ENCODE peak calls at places on chromosomes 12 and 14, in five cellular contexts. P is left ventricle myocardium superior, Z is NCI-H1930, S is mucosa of descending colon, B is DMS153. G is an unnamed sample.

GRCh38 chr12:25352078-25352918 is 101.6 kb upstream of the KRAS start:
- DNase-seq in P (no peak), Z (no peak), S (no peak), B (no peak), G (peak; percentile 90)

GRCh38 chr14:81716953-81717352 is 183.3 kb upstream of the SEL1L start:
- DNase-seq in P (no peak), Z (no peak), S (no peak), B (no peak), G (no peak)

GRCh38 chr14:89899917-89900680 is 54.4 kb downstream of the EFCAB11 start:
- DNase-seq in P (no peak), Z (no peak), S (no peak), B (no peak), G (no peak)

GRCh38 chr12:113241191-113242017 is 20.1 kb downstream of the TPCN1 start:
- DNase-seq in P (no peak), Z (no peak), S (peak; percentile 82), B (peak; percentile 88), G (peak; percentile 94)

GRCh38 chr12:123245678-123246077 is 12.4 kb downstream of the MTRFR start:
- DNase-seq in P (no peak), Z (no peak), S (no peak), B (no peak), G (no peak)

GRCh38 chr12:123982269-123982668 is 9.3 kb downstream of the ZNF664 start:
- DNase-seq in P (no peak), Z (no peak), S (no peak), B (no peak), G (no peak)

GRCh38 chr14:88380405-88380804 is 5.1 kb upstream of the SPATA7 start:
- DNase-seq in P (no peak), Z (no peak), S (no peak), B (peak; percentile 11), G (peak; percentile 2)

GRCh38 chr14:86999076-86999475 is 993.9 kb downstream of the GALC start:
- DNase-seq in P (no peak), Z (no peak), S (no peak), B (no peak), G (no peak)

GRCh38 chr12:67893003-67893402 is 96.2 kb upstream of the IFNG-AS1 start:
- DNase-seq in P (no peak), Z (no peak), S (no peak), B (no peak), G (no peak)

G was measured in astrocyte.